ENCODE peak calls at places on chromosomes 6 and 20, in four cellular contexts. P is GM12878, E is stomach, V is lower lobe of right lung. Z is an unnamed sample.

GRCh38 chr6:11685411-11686093 is 93.1 kb downstream of the ADTRP start:
- DNase-seq in P (no peak), E (no peak), V (no peak), Z (no peak)

GRCh38 chr20:32648761-32649615 is 24.8 kb downstream of the C20orf203 start:
- DNase-seq in P (no peak), E (no peak), V (no peak), Z (no peak)

GRCh38 chr20:38449046-38449445 is 13.9 kb upstream of the SNHG17 start:
- DNase-seq in P (no peak), E (no peak), V (no peak), Z (no peak)

GRCh38 chr6:24988562-24988961 is 52.8 kb upstream of the RIPOR2 start:
- DNase-seq in P (no peak), E (no peak), V (no peak), Z (no peak)

GRCh38 chr6:143024977-143025376 is 35.7 kb upstream of the AIG1 start:
- DNase-seq in P (no peak), E (no peak), V (no peak), Z (no peak)

GRCh38 chr6:31791324-31792089 is 4.0 kb downstream of the VARS1 start:
- DNase-seq in P (no peak), E (peak; percentile 44), V (no peak), Z (no peak)

GRCh38 chr6:169960891-169961611 is 209.6 kb downstream of the ERMARD start:
- DNase-seq in P (no peak), E (peak; percentile 23), V (no peak), Z (no peak)

GRCh38 chr20:22338140-22338708 is 246.1 kb downstream of the FOXA2 start:
- DNase-seq in P (no peak), E (no peak), V (no peak), Z (no peak)

GRCh38 chr6:44569131-44569530 is 181.6 kb downstream of the CDC5L start:
- DNase-seq in P (no peak), E (no peak), V (no peak), Z (no peak)

GRCh38 chr6:132132420-132132819 is 181.2 kb upstream of the CCN2 start:
- DNase-seq in P (no peak), E (no peak), V (no peak), Z (no peak)

GRCh38 chr6:16491666-16492322 is 253.4 kb downstream of the GMPR start:
- DNase-seq in P (no peak), E (no peak), V (no peak), Z (no peak)

GRCh38 chr6:42727084-42727601 is 4.7 kb upstream of the PRPH2 start:
- DNase-seq in P (no peak), E (peak; percentile 25), V (peak; percentile 57), Z (no peak)

GRCh38 chr6:150144294-150144868 is 1.5 kb downstream of the PPP1R14C start:
- DNase-seq in P (no peak), E (no peak), V (no peak), Z (no peak)

GRCh38 chr6:4470698-4471210 is 305.4 kb upstream of the CDYL start:
- DNase-seq in P (no peak), E (no peak), V (no peak), Z (no peak)

GRCh38 chr6:42511803-42512422 is 51.9 kb upstream of the UBR2 start:
- DNase-seq in P (no peak), E (no peak), V (no peak), Z (no peak)

GRCh38 chr6:87909849-87910248 is 137.8 kb upstream of the SPACA1 start:
- DNase-seq in P (no peak), E (no peak), V (no peak), Z (no peak)

GRCh38 chr6:132456700-132457143 is 55.4 kb upstream of the MOXD1 start:
- DNase-seq in P (peak; percentile 90), E (peak; percentile 25), V (peak; percentile 64), Z (no peak)

GRCh38 chr20:54123587-54124180 is 50.1 kb downstream of the CYP24A1 start:
- DNase-seq in P (no peak), E (peak; percentile 84), V (peak; percentile 80), Z (no peak)

GRCh38 chr20:58048096-58048702 is 180.3 kb downstream of the ANKRD60 start:
- DNase-seq in P (no peak), E (no peak), V (no peak), Z (peak; percentile 73)

GRCh38 chr6:14953806-14954205 is 292.1 kb upstream of the JARID2 start:
- DNase-seq in P (no peak), E (no peak), V (no peak), Z (no peak)

GRCh38 chr20:41004561-41005360 is 23.9 kb upstream of the TOP1 start:
- DNase-seq in P (no peak), E (peak; percentile 39), V (no peak), Z (no peak)

GRCh38 chr20:23445596-23446217 is 6.2 kb downstream of the CSTL1 start:
- DNase-seq in P (no peak), E (no peak), V (no peak), Z (no peak)

GRCh38 chr6:21664263-21665081 is 70.9 kb downstream of the SOX4 start:
- DNase-seq in P (no peak), E (no peak), V (peak; percentile 53), Z (no peak)

GRCh38 chr20:764255-764654 is 4.0 kb downstream of the SLC52A3 start:
- DNase-seq in P (no peak), E (no peak), V (no peak), Z (no peak)

GRCh38 chr20:2816583-2817340 is 598 bp downstream of the TMEM239 start:
- DNase-seq in P (no peak), E (no peak), V (no peak), Z (no peak)

GRCh38 chr20:49336786-49337185 is 58.9 kb upstream of the ZNFX1 start:
- DNase-seq in P (no peak), E (no peak), V (no peak), Z (no peak)

GRCh38 chr6:159117031-159117430 is 52.2 kb upstream of the FNDC1 start:
- DNase-seq in P (no peak), E (no peak), V (no peak), Z (no peak)

GRCh38 chr6:37354526-37355384 is 972 bp downstream of the RNF8 start:
- DNase-seq in P (no peak), E (peak; percentile 36), V (peak; percentile 59), Z (no peak)

GRCh38 chr6:39005774-39006173 is 42.8 kb upstream of the GLP1R start:
- DNase-seq in P (no peak), E (peak; percentile 68), V (no peak), Z (peak; percentile 63)

GRCh38 chr20:34995192-34995591 is 39.5 kb downstream of the MYH7B start:
- DNase-seq in P (no peak), E (no peak), V (no peak), Z (no peak)

GRCh38 chr6:176766-177165 is 115.5 kb upstream of the DUSP22 start:
- DNase-seq in P (no peak), E (no peak), V (no peak), Z (no peak)

GRCh38 chr20:35523298-35523888 is 6.1 kb downstream of the C20orf173 start:
- DNase-seq in P (no peak), E (no peak), V (no peak), Z (no peak)

GRCh38 chr6:1611572-1612385 is 2.1 kb downstream of the FOXC1 start:
- DNase-seq in P (no peak), E (no peak), V (no peak), Z (no peak)

GRCh38 chr6:43491750-43492661 is 14.6 kb downstream of the TJAP1 start:
- DNase-seq in P (no peak), E (peak; percentile 76), V (peak; percentile 73), Z (no peak)

GRCh38 chr6:11659757-11660156 is 118.8 kb downstream of the ADTRP start:
- DNase-seq in P (no peak), E (no peak), V (no peak), Z (no peak)

GRCh38 chr6:166307082-166307980 is 861 bp downstream of the PRR18 start:
- DNase-seq in P (no peak), E (no peak), V (no peak), Z (no peak)

GRCh38 chr6:88403486-88403885 is 237.3 kb upstream of the CNR1 start:
- DNase-seq in P (no peak), E (no peak), V (no peak), Z (no peak)

GRCh38 chr20:49403012-49403411 is 79.5 kb downstream of the KCNB1 start:
- DNase-seq in P (no peak), E (no peak), V (no peak), Z (no peak)

GRCh38 chr6:47697925-47698324 is 455 bp upstream of the ADGRF4 start:
- DNase-seq in P (no peak), E (no peak), V (no peak), Z (no peak)

GRCh38 chr6:47698342-47698787 is at the start of gene ADGRF4:
- DNase-seq in P (no peak), E (no peak), V (no peak), Z (peak; percentile 41)

GRCh38 chr6:47701374-47701773 is 3.0 kb downstream of the ADGRF4 start:
- DNase-seq in P (peak; percentile 35), E (no peak), V (no peak), Z (no peak)

GRCh38 chr6:47700596-47700995 is 2.2 kb downstream of the ADGRF4 start:
- DNase-seq in P (no peak), E (no peak), V (no peak), Z (no peak)

GRCh38 chr6:47700051-47700450 is 1.7 kb downstream of the ADGRF4 start:
- DNase-seq in P (no peak), E (no peak), V (no peak), Z (no peak)
- H3K4me3 ChIP-seq in P (no peak overlapping the region), E (no peak overlapping the region), V (no peak overlapping the region), Z (no peak overlapping the region)

DNA sequence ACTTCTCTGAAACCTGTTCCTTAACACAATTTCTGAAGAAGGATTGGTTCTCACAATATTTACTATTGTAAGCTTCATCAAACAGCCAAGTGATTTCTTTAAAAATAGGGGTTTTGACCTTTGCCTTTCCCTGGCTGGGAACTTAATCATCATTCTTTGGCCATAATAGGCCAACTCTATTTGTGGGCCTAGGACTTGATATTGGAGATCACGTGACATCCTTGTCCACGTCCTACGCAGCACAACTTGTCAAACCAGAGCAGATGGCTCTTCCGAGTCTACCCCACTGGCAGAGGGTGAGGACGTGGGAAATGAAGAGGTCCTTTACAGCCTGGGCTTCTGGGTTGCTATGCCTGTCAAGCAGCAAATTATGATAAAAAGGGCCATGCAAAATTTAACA is 1030.6 kb downstream of the KIF16B start:
- DNase-seq in P (no peak), E (no peak), V (no peak), Z (no peak)
- TF ChIP-seq CTCF in P (no peak), E (no peak), V (no peak), Z (no peak)

GRCh38 chr6:30507849-30508843 is 18.8 kb downstream of the HLA-E start:
- DNase-seq in P (no peak), E (no peak), V (no peak), Z (no peak)
- H3K4me3 ChIP-seq in P (peak overlapping the region; percentile 31), E (no peak overlapping the region), V (no peak overlapping the region), Z (no peak overlapping the region)

GRCh38 chr20:51767018-51767866 is 948 bp downstream of the ATP9A start:
- DNase-seq in P (no peak), E (peak; percentile 92), V (peak; percentile 90), Z (peak; percentile 62)
- TF ChIP-seq CTCF in P (no peak), E (no peak), V (peak; percentile 24), Z (peak; percentile 1)